ENCODE peak calls at places on chromosomes 13 and 19, in seven cellular contexts. M is SK-N-SH, X is K562, B is H1, Y is HepG2, P is GM12891, N is GM12878. W is an unnamed sample.

GRCh38 chr19:50994129-50994528 is 7.3 kb downstream of the KLK8 start:
- DNase-seq in B (no peak), N (peak), M (no peak), X (peak), P (no peak), Y (no peak), W (no peak)

GRCh38 chr19:49421039-49421877 is 2.0 kb downstream of the PTH2 start:
- DNase-seq in M (peak), X (peak), N (no peak), Y (no peak), P (no peak), B (peak), W (peak)

GRCh38 chr19:13098291-13099072 is 4.2 kb downstream of the LYL1 start:
- DNase-seq in N (no peak), M (no peak), P (no peak), X (peak), Y (no peak), B (no peak), W (no peak)

GRCh38 chr13:48977973-48978372 is 2.3 kb downstream of the FNDC3A start:
- DNase-seq in Y (no peak), M (no peak), P (no peak), N (no peak), X (no peak), B (no peak), W (no peak)

GRCh38 chr13:110499621-110500281 is 61.8 kb downstream of the RAB20 start:
- DNase-seq in B (no peak), P (no peak), Y (no peak), X (no peak), N (no peak), M (no peak), W (no peak)

GRCh38 chr13:110405597-110406450 is 98.7 kb downstream of the COL4A2 start:
- DNase-seq in X (no peak), Y (no peak), M (no peak), B (no peak), N (no peak), P (no peak), W (no peak)

GRCh38 chr13:86581711-86582110 is 782.5 kb upstream of the SLITRK6 start:
- DNase-seq in P (no peak), X (no peak), N (no peak), Y (no peak), M (no peak), B (no peak), W (no peak)

GRCh38 chr13:24452044-24452443 is 60.5 kb downstream of the PARP4 start:
- DNase-seq in Y (no peak), M (no peak), B (no peak), N (no peak), X (no peak), P (no peak), W (no peak)

GRCh38 chr13:77827350-77827749 is 91.3 kb downstream of the EDNRB start:
- DNase-seq in M (no peak), P (no peak), N (no peak), B (no peak), Y (no peak), X (no peak), W (no peak)

GRCh38 chr19:48510421-48511268 is 990 bp downstream of the LMTK3 start:
- DNase-seq in M (peak), B (no peak), X (peak), P (no peak), N (no peak), Y (no peak), W (peak)

GRCh38 chr13:113202912-113203311 is 5.6 kb downstream of the PCID2 start:
- DNase-seq in B (no peak), N (no peak), Y (no peak), P (no peak), X (no peak), M (no peak), W (no peak)

GRCh38 chr19:45528149-45528743 is 21.0 kb downstream of the VASP start:
- DNase-seq in X (peak), N (no peak), P (no peak), B (peak), M (no peak), Y (no peak), W (no peak)

GRCh38 chr19:48064509-48064908 is 20.6 kb upstream of the CABP5 start:
- DNase-seq in N (no peak), X (no peak), M (no peak), B (peak), Y (no peak), P (no peak), W (no peak)

GRCh38 chr13:72645521-72645920 is 81.9 kb downstream of the MZT1 start:
- DNase-seq in N (no peak), B (no peak), Y (no peak), X (no peak), P (no peak), M (no peak), W (no peak)

GRCh38 chr13:95180513-95181245 is 120.6 kb downstream of the ABCC4 start:
- DNase-seq in Y (peak), X (no peak), N (no peak), B (no peak), P (no peak), M (no peak), W (no peak)

GRCh38 chr19:49687566-49688316 is 1.7 kb upstream of the ADM5 start:
- DNase-seq in P (no peak), Y (no peak), B (no peak), X (no peak), N (no peak), M (no peak), W (no peak)

GRCh38 chr19:16222806-16223205 is 25.1 kb downstream of the AP1M1 start:
- DNase-seq in Y (no peak), N (no peak), X (no peak), B (no peak), M (no peak), P (no peak), W (no peak)

GRCh38 chr19:38674388-38675133 is 27.1 kb downstream of the ACTN4 start:
- DNase-seq in N (no peak), B (no peak), M (no peak), P (no peak), X (peak), Y (no peak), W (no peak)

GRCh38 chr13:98338312-98338711 is 161.2 kb upstream of the RNF113B start:
- DNase-seq in B (no peak), N (no peak), P (no peak), M (no peak), Y (no peak), X (no peak), W (no peak)

GRCh38 chr13:91313581-91313980 is 33.9 kb upstream of the MIR17HG start:
- DNase-seq in P (no peak), X (no peak), N (no peak), Y (no peak), B (no peak), M (no peak), W (no peak)

GRCh38 chr13:39326471-39326870 is 276.5 kb downstream of the LHFPL6 start:
- DNase-seq in B (no peak), M (no peak), Y (no peak), N (no peak), P (no peak), X (no peak), W (no peak)

GRCh38 chr13:108700421-108701170 is 71.2 kb downstream of the MYO16 start:
- DNase-seq in B (no peak), Y (no peak), N (no peak), P (no peak), X (no peak), M (no peak), W (no peak)

GRCh38 chr13:102399791-102400618 is 1.8 kb downstream of the FGF14 start:
- DNase-seq in P (no peak), X (no peak), B (no peak), N (no peak), M (peak), Y (no peak), W (no peak)

GRCh38 chr13:44484562-44485164 is 91.5 kb downstream of the TSC22D1 start:
- DNase-seq in P (no peak), X (no peak), Y (no peak), N (no peak), B (no peak), M (no peak), W (no peak)

GRCh38 chr13:27954406-27954851 is 14.7 kb downstream of the CDX2 start:
- DNase-seq in B (no peak), N (no peak), Y (no peak), X (no peak), P (no peak), M (peak), W (no peak)

GRCh38 chr13:87128006-87128405 is 543.2 kb upstream of the SLITRK5 start:
- DNase-seq in N (no peak), M (no peak), B (peak), X (no peak), P (no peak), Y (no peak), W (no peak)

GRCh38 chr13:42593719-42594012 is 19.7 kb downstream of the TNFSF11 start:
- DNase-seq in M (no peak), N (no peak), Y (no peak), P (no peak), B (no peak), X (no peak), W (no peak)

GRCh38 chr19:17391371-17392151 is 2.4 kb downstream of the CCDC194 start:
- DNase-seq in B (no peak), P (no peak), N (no peak), X (no peak), M (peak), Y (no peak), W (no peak)
- TF ChIP-seq TAF1 in B (no peak), P (no peak), N (no peak), X (no peak), M (no peak), Y (peak), W (no peak)

GRCh38 chr19:33684550-33685303 is 63.0 kb downstream of the CHST8 start:
- DNase-seq in X (no peak), P (no peak), B (no peak), Y (no peak), N (no peak), M (peak), W (no peak)
- TF ChIP-seq TAF1 in X (no peak), P (no peak), B (no peak), Y (no peak), N (no peak), M (no peak), W (no peak)

DNA sequence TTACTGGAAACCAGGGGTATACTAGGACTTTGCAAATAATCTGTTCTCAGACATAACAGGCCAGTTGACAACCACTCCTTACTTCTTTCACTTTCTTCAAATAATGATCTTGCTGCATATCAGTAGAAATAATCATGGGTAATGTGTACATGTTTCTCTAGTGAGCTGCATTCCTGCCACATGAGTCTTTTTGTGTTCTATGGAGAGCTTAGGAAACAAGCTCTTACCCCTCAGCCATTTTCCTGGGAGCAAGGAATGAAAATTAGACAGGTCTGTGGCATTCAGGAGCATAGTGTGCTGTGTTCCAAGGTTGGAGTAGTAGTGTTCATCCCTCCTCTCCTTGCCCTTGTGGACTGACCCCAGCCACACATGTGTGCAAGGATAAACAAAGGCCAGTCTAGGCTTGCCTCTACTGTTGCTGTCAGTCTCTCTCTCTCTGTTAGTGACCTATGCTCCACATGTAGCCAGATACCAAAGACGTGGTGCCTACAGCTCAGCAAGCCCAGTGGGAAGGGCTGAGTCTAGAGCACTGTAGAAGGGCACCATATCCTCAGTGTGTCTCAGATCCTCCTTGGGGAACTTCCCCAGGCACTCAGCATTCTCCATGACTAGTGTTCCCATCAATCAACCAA is 11.5 kb upstream of the OXGR1 start:
- DNase-seq in P (no peak), X (no peak), N (no peak), B (no peak), M (no peak), Y (no peak), W (no peak)
- TF ChIP-seq TAF1 in P (no peak), X (no peak), N (no peak), B (no peak), M (no peak), Y (no peak), W (no peak)

GRCh38 chr13:53144826-53145225 is 116.2 kb downstream of the OLFM4 start:
- DNase-seq in X (no peak), B (no peak), Y (no peak), M (no peak), N (no peak), P (no peak), W (no peak)
- TF ChIP-seq TAF1 in X (no peak), B (no peak), Y (no peak), M (no peak), N (no peak), P (no peak), W (no peak)

W was measured in GM12892.